ENCODE peak calls at places on chromosomes 3 and 15, in six cellular contexts. V is A549, C is endothelial cell of umbilical vein, O is HepG2, Z is GM12878, M is K562. I is an unnamed sample.

GRCh38 chr3:128385080-128385832 is 81.4 kb downstream of the DNAJB8 start:
- DNase-seq in V (no peak), C (no peak), O (peak; percentile 75), Z (no peak), M (no peak), I (no peak)

GRCh38 chr3:45064512-45065372 is 38.6 kb downstream of the CLEC3B start:
- DNase-seq in V (no peak), C (peak; percentile 81), O (no peak), Z (no peak), M (peak; percentile 64), I (peak; percentile 40)

GRCh38 chr15:73700041-73700842 is 16.1 kb downstream of the CD276 start:
- DNase-seq in V (peak; percentile 38), C (peak; percentile 75), O (peak; percentile 65), Z (peak; percentile 12), M (peak; percentile 72), I (peak; percentile 84)

GRCh38 chr15:89119489-89120478 is 31.5 kb downstream of the ABHD2 start:
- DNase-seq in V (peak; percentile 91), C (peak; percentile 85), O (peak; percentile 51), Z (no peak), M (no peak), I (no peak)

GRCh38 chr15:93497256-93497655 is 408.2 kb upstream of the RGMA start:
- DNase-seq in V (no peak), C (no peak), O (no peak), Z (no peak), M (no peak), I (no peak)

GRCh38 chr3:46127503-46127902 is 80.6 kb downstream of the CCR1 start:
- DNase-seq in V (no peak), C (peak; percentile 25), O (peak; percentile 3), Z (no peak), M (no peak), I (peak; percentile 63)

GRCh38 chr3:56969851-56970250 is 90.6 kb upstream of the SPATA12 start:
- DNase-seq in V (no peak), C (no peak), O (no peak), Z (no peak), M (no peak), I (no peak)

GRCh38 chr15:47806008-47806407 is 88.7 kb downstream of the SEMA6D start:
- DNase-seq in V (no peak), C (no peak), O (no peak), Z (no peak), M (no peak), I (no peak)

GRCh38 chr15:28947241-28947674 is 61.5 kb downstream of the APBA2 start:
- DNase-seq in V (no peak), C (no peak), O (no peak), Z (no peak), M (no peak), I (no peak)

GRCh38 chr3:132421832-132422231 is 4.5 kb downstream of the DNAJC13 start:
- DNase-seq in V (no peak), C (no peak), O (peak; percentile 60), Z (no peak), M (no peak), I (no peak)

GRCh38 chr15:68620721-68621528 is 42.1 kb downstream of the CORO2B start:
- DNase-seq in V (no peak), C (no peak), O (no peak), Z (no peak), M (no peak), I (no peak)

GRCh38 chr3:113279686-113280085 is 68.3 kb downstream of the BOC start:
- DNase-seq in V (no peak), C (no peak), O (no peak), Z (no peak), M (peak; percentile 54), I (no peak)

GRCh38 chr15:88990185-88990679 is 77.1 kb upstream of the MFGE8 start:
- DNase-seq in V (no peak), C (no peak), O (no peak), Z (no peak), M (peak; percentile 39), I (no peak)

GRCh38 chr3:129343643-129344360 is 65.1 kb downstream of the HMCES start:
- DNase-seq in V (peak; percentile 44), C (no peak), O (no peak), Z (no peak), M (peak; percentile 65), I (peak; percentile 25)

GRCh38 chr3:127384717-127385539 is 97.1 kb upstream of the PRR20G start:
- DNase-seq in V (no peak), C (no peak), O (no peak), Z (no peak), M (no peak), I (no peak)

GRCh38 chr3:189937302-189938255 is 183.1 kb downstream of the P3H2 start:
- DNase-seq in V (peak; percentile 38), C (peak; percentile 88), O (no peak), Z (no peak), M (no peak), I (no peak)

GRCh38 chr3:50340404-50341329 is at the start of gene RASSF1:
- DNase-seq in V (no peak), C (no peak), O (no peak), Z (no peak), M (peak; percentile 56), I (peak; percentile 98)

GRCh38 chr3:190070623-190071347 is 49.9 kb downstream of the P3H2 start:
- DNase-seq in V (no peak), C (no peak), O (peak; percentile 6), Z (no peak), M (no peak), I (no peak)

GRCh38 chr15:71532994-71533393 is 277.4 kb upstream of the NR2E3 start:
- DNase-seq in V (peak; percentile 31), C (no peak), O (peak; percentile 5), Z (no peak), M (peak; percentile 63), I (peak; percentile 42)

GRCh38 chr3:158347966-158348365 is 223.0 kb upstream of the MLF1 start:
- DNase-seq in V (no peak), C (peak; percentile 9), O (no peak), Z (no peak), M (no peak), I (no peak)

GRCh38 chr3:160280836-160281235 is 55.6 kb downstream of the C3orf80 start:
- DNase-seq in V (no peak), C (no peak), O (no peak), Z (no peak), M (no peak), I (no peak)

GRCh38 chr15:78625621-78626280 is 5.0 kb upstream of the CHRNA3 start:
- DNase-seq in V (no peak), C (no peak), O (no peak), Z (no peak), M (no peak), I (no peak)

GRCh38 chr3:128488995-128489859 is 3.8 kb downstream of the GATA2 start:
- DNase-seq in V (no peak), C (peak; percentile 79), O (peak; percentile 65), Z (no peak), M (peak; percentile 56), I (no peak)

GRCh38 chr3:183824761-183825379 is 507 bp downstream of the MAP6D1 start:
- DNase-seq in V (peak; percentile 23), C (peak; percentile 19), O (no peak), Z (no peak), M (no peak), I (peak; percentile 53)

GRCh38 chr3:15681668-15682067 is 80.1 kb downstream of the BTD start:
- DNase-seq in V (no peak), C (no peak), O (no peak), Z (no peak), M (no peak), I (no peak)

GRCh38 chr3:133821767-133822638 is 16.4 kb downstream of the SRPRB start:
- DNase-seq in V (no peak), C (peak; percentile 44), O (peak; percentile 83), Z (no peak), M (peak; percentile 26), I (no peak)
- TF ChIP-seq POLR2A in V (no peak), C (no peak), O (no peak), Z (peak; percentile 53), M (peak; percentile 31), I (no peak)

GRCh38 chr3:117722856-117723255 is 1013.3 kb downstream of the TUSC7 start:
- DNase-seq in V (no peak), C (no peak), O (no peak), Z (no peak), M (no peak), I (peak; percentile 10)

GRCh38 chr3:117726776-117727175 is 1017.2 kb downstream of the TUSC7 start:
- DNase-seq in V (no peak), C (no peak), O (no peak), Z (no peak), M (no peak), I (no peak)

GRCh38 chr3:117719316-117719926 is 1009.8 kb downstream of the TUSC7 start:
- DNase-seq in V (peak; percentile 6), C (peak; percentile 45), O (peak; percentile 8), Z (no peak), M (peak; percentile 10), I (peak; percentile 15)

GRCh38 chr3:117725314-117725713 is 1015.7 kb downstream of the TUSC7 start:
- DNase-seq in V (no peak), C (no peak), O (no peak), Z (no peak), M (no peak), I (no peak)

GRCh38 chr3:117721866-117722265 is 1012.3 kb downstream of the TUSC7 start:
- DNase-seq in V (no peak), C (no peak), O (no peak), Z (no peak), M (no peak), I (no peak)
- TF ChIP-seq MAX in V (no peak), C (no peak), O (no peak), Z (no peak), M (no peak), I (no peak)

GRCh38 chr3:7305561-7305960 is 444.6 kb downstream of the GRM7 start:
- DNase-seq in V (no peak), C (peak; percentile 84), O (no peak), Z (no peak), M (no peak), I (no peak)

GRCh38 chr3:7306900-7307299 is 446.0 kb downstream of the GRM7 start:
- DNase-seq in V (no peak), C (peak; percentile 51), O (no peak), Z (no peak), M (no peak), I (no peak)

GRCh38 chr3:7309707-7310106 is 448.8 kb downstream of the GRM7 start:
- DNase-seq in V (no peak), C (peak; percentile 98), O (no peak), Z (no peak), M (no peak), I (no peak)

GRCh38 chr3:7307410-7307809 is 446.5 kb downstream of the GRM7 start:
- DNase-seq in V (no peak), C (peak; percentile 93), O (no peak), Z (no peak), M (no peak), I (no peak)
- TF ChIP-seq MYC in V (no peak), C (no peak), O (no peak), Z (no peak), M (no peak), I (no peak)

DNA sequence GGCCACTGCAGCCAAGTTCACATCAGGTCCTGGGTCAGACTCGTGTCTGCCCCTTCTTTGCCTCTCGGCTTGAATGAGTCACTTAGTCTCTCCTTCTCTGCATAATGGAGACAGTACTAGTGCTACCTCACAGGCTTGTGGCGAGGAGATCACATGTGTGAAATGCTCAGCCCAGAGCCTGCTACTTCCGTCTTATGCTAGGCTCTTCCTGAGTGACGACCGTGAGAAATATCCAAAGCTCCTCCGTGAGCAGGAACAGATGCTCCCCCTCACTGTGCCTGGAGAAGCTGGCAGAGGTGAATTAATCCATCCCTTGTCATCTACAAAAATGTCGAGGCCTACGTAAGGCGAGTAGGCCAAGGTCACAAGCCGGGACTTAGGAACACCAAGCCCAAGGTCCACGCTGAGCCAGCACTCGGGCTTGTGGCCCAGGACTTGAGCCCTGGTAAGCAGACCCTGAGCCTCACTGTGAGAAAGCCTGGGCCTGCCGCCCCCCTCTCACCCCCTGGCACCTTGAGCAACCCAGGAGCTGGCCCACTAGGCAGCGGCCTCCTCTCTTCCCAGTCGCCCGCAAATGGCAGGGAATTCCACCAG is 17.9 kb downstream of the PAK6 start:
- DNase-seq in V (no peak), C (no peak), O (no peak), Z (no peak), M (no peak), I (no peak)
- TF ChIP-seq POLR2A in V (no peak), C (no peak), O (no peak), Z (no peak), M (no peak), I (no peak)